ENCODE peak calls at places on chromosomes 13 and 19, in seven cellular contexts. One of them, this sample, is unnamed.

GRCh38 chr13:87147076-87147475 is 524.1 kb upstream of the SLITRK5 start:
- DNase-seq in AG08396: no peak
- DNase-seq in hepatic stellate cell: no peak
- DNase-seq in GM23248: peak; percentile 71
- DNase-seq in Peyer's patch: no peak
- DNase-seq in neural crest cell: no peak
- DNase-seq in CD4-positive, alpha-beta T cell: no peak
- DNase-seq in this sample: no peak

GRCh38 chr13:66855110-66855509 is 375.0 kb downstream of the PCDH9 start:
- DNase-seq in neural crest cell: no peak
- DNase-seq in AG08396: no peak
- DNase-seq in CD4-positive, alpha-beta T cell: no peak
- DNase-seq in Peyer's patch: no peak
- DNase-seq in hepatic stellate cell: no peak
- DNase-seq in GM23248: no peak
- DNase-seq in this sample: no peak

GRCh38 chr19:35044317-35045117 is 3.0 kb downstream of the HPN start:
- DNase-seq in CD4-positive, alpha-beta T cell: peak; percentile 46
- DNase-seq in Peyer's patch: peak; percentile 69
- DNase-seq in neural crest cell: peak; percentile 85
- DNase-seq in hepatic stellate cell: peak; percentile 78
- DNase-seq in AG08396: peak; percentile 85
- DNase-seq in GM23248: peak; percentile 46
- DNase-seq in this sample: no peak

GRCh38 chr13:86572115-86572514 is 772.9 kb upstream of the SLITRK6 start:
- DNase-seq in hepatic stellate cell: no peak
- DNase-seq in Peyer's patch: no peak
- DNase-seq in GM23248: peak; percentile 37
- DNase-seq in neural crest cell: no peak
- DNase-seq in AG08396: no peak
- DNase-seq in CD4-positive, alpha-beta T cell: no peak
- DNase-seq in this sample: no peak

GRCh38 chr19:45159971-45160324 is 834 bp downstream of the NKPD1 start:
- DNase-seq in GM23248: no peak
- DNase-seq in Peyer's patch: no peak
- DNase-seq in AG08396: no peak
- DNase-seq in hepatic stellate cell: no peak
- DNase-seq in CD4-positive, alpha-beta T cell: no peak
- DNase-seq in neural crest cell: no peak
- DNase-seq in this sample: no peak

GRCh38 chr19:10946964-10947657 is 13.7 kb upstream of the SMARCA4 start:
- DNase-seq in CD4-positive, alpha-beta T cell: no peak
- DNase-seq in hepatic stellate cell: no peak
- DNase-seq in AG08396: no peak
- DNase-seq in Peyer's patch: no peak
- DNase-seq in neural crest cell: no peak
- DNase-seq in GM23248: no peak
- DNase-seq in this sample: no peak

GRCh38 chr19:58586131-58586765 is 13.1 kb upstream of the MZF1 start:
- DNase-seq in Peyer's patch: no peak
- DNase-seq in hepatic stellate cell: no peak
- DNase-seq in AG08396: no peak
- DNase-seq in CD4-positive, alpha-beta T cell: no peak
- DNase-seq in GM23248: peak; percentile 15
- DNase-seq in neural crest cell: peak; percentile 0
- DNase-seq in this sample: no peak

GRCh38 chr13:87089391-87089790 is 581.8 kb upstream of the SLITRK5 start:
- DNase-seq in Peyer's patch: no peak
- DNase-seq in AG08396: peak; percentile 15
- DNase-seq in CD4-positive, alpha-beta T cell: no peak
- DNase-seq in hepatic stellate cell: no peak
- DNase-seq in GM23248: peak; percentile 94
- DNase-seq in neural crest cell: no peak
- DNase-seq in this sample: no peak

GRCh38 chr13:36904219-36904618 is 15.8 kb downstream of the SMAD9 start:
- DNase-seq in hepatic stellate cell: no peak
- DNase-seq in GM23248: no peak
- DNase-seq in Peyer's patch: no peak
- DNase-seq in CD4-positive, alpha-beta T cell: no peak
- DNase-seq in neural crest cell: no peak
- DNase-seq in AG08396: no peak
- DNase-seq in this sample: no peak

GRCh38 chr13:81001828-81002385 is 661.0 kb upstream of the SPRY2 start:
- DNase-seq in neural crest cell: no peak
- DNase-seq in hepatic stellate cell: no peak
- DNase-seq in CD4-positive, alpha-beta T cell: no peak
- DNase-seq in GM23248: no peak
- DNase-seq in AG08396: no peak
- DNase-seq in Peyer's patch: no peak
- DNase-seq in this sample: no peak

GRCh38 chr13:43804461-43805070 is 17.8 kb upstream of the ENOX1 start:
- DNase-seq in neural crest cell: peak; percentile 42
- DNase-seq in AG08396: peak; percentile 28
- DNase-seq in hepatic stellate cell: peak; percentile 22
- DNase-seq in GM23248: peak; percentile 75
- DNase-seq in CD4-positive, alpha-beta T cell: no peak
- DNase-seq in Peyer's patch: no peak
- DNase-seq in this sample: peak; percentile 21

GRCh38 chr19:15563325-15563794 is 51.7 kb upstream of the CYP4F8 start:
- DNase-seq in CD4-positive, alpha-beta T cell: no peak
- DNase-seq in Peyer's patch: peak; percentile 50
- DNase-seq in GM23248: peak; percentile 19
- DNase-seq in AG08396: no peak
- DNase-seq in hepatic stellate cell: no peak
- DNase-seq in neural crest cell: no peak
- DNase-seq in this sample: no peak

GRCh38 chr19:45103200-45103624 is 10.2 kb downstream of the PPP1R37 start:
- DNase-seq in CD4-positive, alpha-beta T cell: peak; percentile 41
- DNase-seq in hepatic stellate cell: no peak
- DNase-seq in AG08396: no peak
- DNase-seq in neural crest cell: no peak
- DNase-seq in GM23248: no peak
- DNase-seq in Peyer's patch: peak; percentile 74
- DNase-seq in this sample: no peak

GRCh38 chr13:39269411-39269810 is 231.2 kb downstream of the NHLRC3 start:
- DNase-seq in Peyer's patch: no peak
- DNase-seq in GM23248: no peak
- DNase-seq in AG08396: no peak
- DNase-seq in CD4-positive, alpha-beta T cell: no peak
- DNase-seq in neural crest cell: no peak
- DNase-seq in hepatic stellate cell: no peak
- DNase-seq in this sample: no peak

GRCh38 chr13:86174632-86175031 is 375.4 kb upstream of the SLITRK6 start:
- DNase-seq in GM23248: no peak
- DNase-seq in neural crest cell: no peak
- DNase-seq in hepatic stellate cell: no peak
- DNase-seq in Peyer's patch: no peak
- DNase-seq in AG08396: no peak
- DNase-seq in CD4-positive, alpha-beta T cell: no peak
- DNase-seq in this sample: no peak

GRCh38 chr19:55014714-55015113 is 23.4 kb downstream of the GP6 start:
- DNase-seq in CD4-positive, alpha-beta T cell: no peak
- DNase-seq in hepatic stellate cell: no peak
- DNase-seq in Peyer's patch: no peak
- DNase-seq in AG08396: no peak
- DNase-seq in GM23248: no peak
- DNase-seq in neural crest cell: no peak
- DNase-seq in this sample: no peak

GRCh38 chr13:37313383-37313782 is 207.9 kb upstream of the CSNK1A1L start:
- DNase-seq in GM23248: peak; percentile 90
- DNase-seq in Peyer's patch: no peak
- DNase-seq in AG08396: peak; percentile 45
- DNase-seq in CD4-positive, alpha-beta T cell: no peak
- DNase-seq in neural crest cell: no peak
- DNase-seq in hepatic stellate cell: peak; percentile 9
- DNase-seq in this sample: no peak

GRCh38 chr13:89066868-89067466 is 1395.8 kb downstream of the SLITRK5 start:
- DNase-seq in CD4-positive, alpha-beta T cell: peak; percentile 4
- DNase-seq in hepatic stellate cell: no peak
- DNase-seq in Peyer's patch: no peak
- DNase-seq in GM23248: peak; percentile 46
- DNase-seq in AG08396: no peak
- DNase-seq in neural crest cell: peak; percentile 14
- DNase-seq in this sample: no peak

GRCh38 chr19:5131031-5131865 is 162.3 kb downstream of the KDM4B start:
- DNase-seq in neural crest cell: no peak
- DNase-seq in GM23248: no peak
- DNase-seq in CD4-positive, alpha-beta T cell: no peak
- DNase-seq in Peyer's patch: peak; percentile 85
- DNase-seq in AG08396: no peak
- DNase-seq in hepatic stellate cell: no peak
- DNase-seq in this sample: peak; percentile 38